ENCODE peak calls at places on chromosomes 2 and 18, in five cellular contexts. Y is mucosa of descending colon, G is HCT116, W is GM23248, C is adrenal gland. H is an unnamed sample.

GRCh38 chr2:64537991-64538390 is 13.9 kb downstream of the AFTPH start:
- DNase-seq in Y (no peak), G (no peak), W (peak; percentile 35), C (no peak), H (no peak)

GRCh38 chr2:180077295-180077906 is 70.3 kb upstream of the CWC22 start:
- DNase-seq in Y (no peak), G (peak; percentile 15), W (peak; percentile 40), C (no peak), H (no peak)

GRCh38 chr2:190352668-190353536 is 9.5 kb downstream of the INPP1 start:
- DNase-seq in Y (no peak), G (no peak), W (peak; percentile 61), C (no peak), H (peak; percentile 13)

GRCh38 chr2:106990307-106990706 is 104.3 kb upstream of the ST6GAL2 start:
- DNase-seq in Y (no peak), G (no peak), W (peak; percentile 83), C (no peak), H (no peak)

GRCh38 chr2:215874418-215874817 is 138.9 kb downstream of the MREG start:
- DNase-seq in Y (no peak), G (no peak), W (peak; percentile 69), C (no peak), H (no peak)

GRCh38 chr2:155218945-155219344 is 520.5 kb downstream of the KCNJ3 start:
- DNase-seq in Y (no peak), G (no peak), W (no peak), C (no peak), H (no peak)

GRCh38 chr2:44730583-44730982 is 210.9 kb upstream of the SIX3 start:
- DNase-seq in Y (peak; percentile 30), G (no peak), W (no peak), C (no peak), H (no peak)

GRCh38 chr18:79533591-79533990 is 137.9 kb downstream of the NFATC1 start:
- DNase-seq in Y (no peak), G (no peak), W (no peak), C (no peak), H (no peak)

GRCh38 chr2:160783481-160783880 is 289.9 kb upstream of the RBMS1 start:
- DNase-seq in Y (no peak), G (no peak), W (peak; percentile 13), C (no peak), H (no peak)

GRCh38 chr2:8934338-8934737 is 69.1 kb downstream of the MBOAT2 start:
- DNase-seq in Y (no peak), G (no peak), W (no peak), C (no peak), H (no peak)

GRCh38 chr2:177551989-177552413 is 159.4 kb downstream of the AGPS start:
- DNase-seq in Y (peak; percentile 57), G (no peak), W (peak; percentile 41), C (peak; percentile 30), H (peak; percentile 94)

GRCh38 chr2:197705912-197706838 is 1.0 kb downstream of the MARS2 start:
- DNase-seq in Y (peak; percentile 52), G (no peak), W (peak; percentile 59), C (peak; percentile 21), H (peak; percentile 8)

GRCh38 chr2:172373761-172374160 is 53.6 kb upstream of the ITGA6 start:
- DNase-seq in Y (no peak), G (no peak), W (peak; percentile 20), C (no peak), H (no peak)

GRCh38 chr18:77066101-77066500 is 66.5 kb downstream of the MBP start:
- DNase-seq in Y (no peak), G (no peak), W (no peak), C (no peak), H (no peak)

GRCh38 chr18:24657461-24657860 is 197.0 kb downstream of the HRH4 start:
- DNase-seq in Y (no peak), G (no peak), W (no peak), C (no peak), H (no peak)

GRCh38 chr2:67879586-67880290 is 183.1 kb downstream of the C1D start:
- DNase-seq in Y (no peak), G (no peak), W (peak; percentile 80), C (no peak), H (no peak)

DNA sequence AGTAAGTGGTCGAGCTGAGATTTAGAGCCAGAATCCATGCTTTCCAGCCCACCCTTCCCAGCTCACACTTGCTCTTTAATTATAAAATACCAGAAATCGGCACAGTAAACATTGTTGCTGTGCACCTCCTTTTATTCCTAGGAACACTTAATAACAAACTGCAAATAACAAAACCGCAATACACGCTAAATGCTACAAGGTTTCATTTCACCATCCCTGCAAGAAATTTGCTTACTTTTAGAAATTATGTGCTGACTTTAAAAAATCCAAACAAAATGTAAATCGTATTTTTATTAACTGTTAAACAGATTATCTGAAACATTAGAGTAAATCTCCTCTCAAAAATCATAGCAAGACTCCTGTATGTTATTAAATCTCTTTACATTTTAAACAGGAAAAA is 79.4 kb downstream of the TCF4 start:
- DNase-seq in Y (no peak), G (no peak), W (no peak), C (no peak), H (no peak)
- H3K4me1 ChIP-seq in Y (no peaks in the 10 kb centered on the region), G (no peaks in the 10 kb centered on the region), W (peaks cover 42% of the 10 kb centered on the region), C (no peaks in the 10 kb centered on the region), H (no peaks in the 10 kb centered on the region)

GRCh38 chr18:55477537-55478300 is 110.3 kb downstream of the TCF4 start:
- DNase-seq in Y (peak; percentile 9), G (no peak), W (peak; percentile 82), C (peak; percentile 59), H (peak; percentile 18)
- H3K4me3 ChIP-seq in Y (no peak overlapping the region), G (no peak overlapping the region), W (peak overlapping the region; percentile 88), C (peak overlapping the region; percentile 72), H (no peak overlapping the region)

GRCh38 chr2:173940208-173941020 is 24.8 kb downstream of the SP3 start:
- DNase-seq in Y (no peak), G (no peak), W (no peak), C (no peak), H (no peak)
- H3K4me1 ChIP-seq in Y (peaks cover 26% of the 10 kb centered on the region), G (peaks cover 93% of the 10 kb centered on the region), W (peaks cover 42% of the 10 kb centered on the region), C (peaks cover 9% of the 10 kb centered on the region), H (peaks cover 32% of the 10 kb centered on the region)

DNA sequence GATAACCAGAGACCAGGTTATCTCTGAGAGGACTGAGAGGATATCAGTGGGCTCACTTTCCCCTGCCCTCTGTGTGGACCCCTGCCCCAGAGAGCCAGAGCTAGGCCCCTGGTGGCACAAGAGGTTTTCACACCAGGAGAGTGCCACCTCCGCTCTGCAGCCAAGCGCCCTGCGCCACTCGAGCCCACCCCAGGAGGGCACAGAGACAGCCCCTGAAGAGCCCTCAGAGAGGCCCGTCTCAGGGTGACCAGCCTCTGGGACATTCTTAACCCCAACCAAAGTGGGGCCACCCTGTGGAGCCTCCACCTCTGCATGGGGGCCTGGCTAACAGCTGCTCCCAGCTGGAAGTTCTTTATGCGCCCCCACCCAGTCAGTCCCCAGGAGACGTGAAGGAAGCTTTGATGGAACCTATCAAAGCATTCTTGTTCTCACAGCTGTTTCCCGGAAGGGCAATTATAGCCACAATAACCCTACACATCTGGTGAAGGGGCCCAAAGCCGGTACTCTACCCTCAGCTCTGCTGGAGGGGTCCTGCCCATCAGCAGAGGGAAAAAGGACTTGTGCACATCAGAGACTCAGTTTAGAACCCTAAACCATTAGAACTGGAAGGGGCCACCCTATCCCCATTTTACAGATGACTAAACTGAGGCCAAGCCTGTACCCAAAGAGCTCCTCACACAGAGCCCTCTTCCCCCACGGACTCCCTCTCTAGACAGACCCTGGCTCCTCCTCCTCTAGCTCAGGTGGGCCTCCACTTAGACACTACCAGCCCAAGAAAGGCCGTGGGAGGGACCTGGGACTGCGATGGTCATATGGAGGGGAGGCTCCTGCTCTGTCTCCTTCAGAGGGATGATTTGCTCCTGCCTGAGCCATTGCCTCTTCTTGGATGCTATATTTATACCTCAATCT is 101.1 kb downstream of the ZFP36L2 start:
- DNase-seq in Y (no peak), G (no peak), W (no peak), C (no peak), H (no peak)
- H3K4me3 ChIP-seq in Y (no peak overlapping the region), G (no peak overlapping the region), W (no peak overlapping the region), C (no peak overlapping the region), H (no peak overlapping the region)

DNA sequence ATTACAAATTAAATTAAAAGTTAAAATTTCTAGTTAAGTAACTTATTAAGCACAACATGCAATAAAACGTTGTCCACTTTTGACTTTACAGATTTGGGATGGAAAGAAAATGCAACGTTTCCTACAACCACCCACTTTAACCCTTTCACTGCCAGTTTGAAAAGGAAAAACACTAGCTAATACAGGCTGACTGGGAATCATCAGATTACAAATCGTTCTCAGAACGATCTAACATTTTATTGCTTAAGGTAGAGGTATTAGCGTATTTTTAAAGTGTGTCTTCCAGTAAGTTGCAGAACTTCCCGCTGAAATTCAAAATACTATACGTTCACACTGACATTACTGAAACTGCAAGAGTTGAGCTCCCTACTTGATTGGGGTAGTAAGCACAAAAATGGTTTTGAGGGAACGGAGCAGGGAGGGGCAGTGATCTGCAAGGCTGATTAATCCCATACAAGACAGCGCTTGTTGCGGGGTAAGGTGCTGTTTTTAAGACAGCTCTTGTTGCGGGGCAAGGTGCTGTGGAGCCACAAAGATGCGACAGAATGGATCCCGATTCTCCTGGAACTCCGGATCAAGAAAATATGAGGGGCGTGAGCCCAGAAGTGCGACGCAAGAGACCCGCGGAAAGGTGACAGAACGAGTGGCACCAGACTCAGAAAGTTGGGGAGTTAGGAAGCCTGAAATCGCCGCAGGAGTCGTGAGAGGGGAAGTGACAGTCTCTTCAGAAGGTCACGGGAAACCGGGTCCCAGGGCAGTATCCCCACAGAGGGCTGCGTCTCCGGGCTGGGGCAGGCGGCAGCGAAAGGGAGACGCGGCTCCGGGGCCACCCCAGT is 571 bp downstream of the HADHA start:
- DNase-seq in Y (no peak), G (no peak), W (peak; percentile 58), C (peak; percentile 36), H (no peak)
- H3K4me1 ChIP-seq in Y (peaks cover 31% of the 10 kb centered on the region), G (peaks cover 36% of the 10 kb centered on the region), W (peaks cover 34% of the 10 kb centered on the region), C (peaks cover 27% of the 10 kb centered on the region), H (peaks cover 57% of the 10 kb centered on the region)

DNA sequence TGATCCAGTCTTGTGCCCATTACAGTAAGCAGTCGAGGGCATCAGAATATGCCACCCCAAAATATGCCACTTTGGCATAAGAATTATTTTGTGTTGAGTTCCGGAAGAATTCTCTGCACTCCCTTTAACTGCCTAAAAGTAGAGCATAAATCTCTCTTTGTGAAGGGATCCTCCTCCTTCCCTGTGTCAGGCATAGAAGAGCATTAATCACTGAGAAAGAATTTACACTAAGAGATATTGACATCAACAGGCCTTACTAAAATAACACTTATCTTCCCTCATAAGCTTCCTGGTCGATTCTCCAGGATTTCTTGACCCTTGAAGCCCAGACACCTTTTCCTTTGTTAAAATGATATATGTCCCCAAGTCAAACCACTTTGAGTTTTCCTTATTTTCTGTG is 27.6 kb upstream of the KYNU start:
- DNase-seq in Y (no peak), G (no peak), W (no peak), C (no peak), H (no peak)
- H3K4me3 ChIP-seq in Y (no peak overlapping the region), G (no peak overlapping the region), W (no peak overlapping the region), C (no peak overlapping the region), H (no peak overlapping the region)

GRCh38 chr2:202771336-202771735 is 100.2 kb downstream of the ICA1L start:
- DNase-seq in Y (no peak), G (no peak), W (no peak), C (no peak), H (no peak)
- H3K4me1 ChIP-seq in Y (no peaks in the 10 kb centered on the region), G (no peaks in the 10 kb centered on the region), W (no peaks in the 10 kb centered on the region), C (peaks cover 13% of the 10 kb centered on the region), H (peaks cover 9% of the 10 kb centered on the region)

H was measured in body of pancreas.